ENCODE peak calls at places on chromosomes 5 and 9, in six cellular contexts. One of them, this sample, is unnamed. For H3K36me3, the result is how much of the 10 kb centered on the place peaks cover.

GRCh38 chr5:113523168-113523567 is 9.7 kb downstream of the YTHDC2 start:
- DNase-seq in pancreas: no peak
- DNase-seq in GM23338: no peak
- DNase-seq in BE2C: no peak
- DNase-seq in H1: no peak
- DNase-seq in upper lobe of right lung: no peak
- DNase-seq in this sample: no peak

GRCh38 chr9:92325991-92326500 is 293 bp downstream of the CENPP start:
- DNase-seq in upper lobe of right lung: no peak
- DNase-seq in pancreas: no peak
- DNase-seq in GM23338: no peak
- DNase-seq in BE2C: no peak
- DNase-seq in H1: no peak
- DNase-seq in this sample: no peak

GRCh38 chr5:79829260-79829659 is 139.6 kb downstream of the CMYA5 start:
- DNase-seq in GM23338: peak
- DNase-seq in BE2C: peak
- DNase-seq in upper lobe of right lung: no peak
- DNase-seq in pancreas: no peak
- DNase-seq in H1: peak
- DNase-seq in this sample: no peak

GRCh38 chr5:132481243-132482211 is 9.0 kb downstream of the IRF1 start:
- DNase-seq in GM23338: no peak
- DNase-seq in upper lobe of right lung: peak
- DNase-seq in H1: no peak
- DNase-seq in BE2C: no peak
- DNase-seq in pancreas: no peak
- DNase-seq in this sample: no peak

GRCh38 chr9:127457191-127457878 is 6.0 kb downstream of the LRSAM1 start:
- DNase-seq in GM23338: no peak
- DNase-seq in pancreas: no peak
- DNase-seq in upper lobe of right lung: no peak
- DNase-seq in BE2C: no peak
- DNase-seq in H1: no peak
- DNase-seq in this sample: no peak

GRCh38 chr9:4206718-4207117 is 93.2 kb downstream of the GLIS3 start:
- DNase-seq in H1: no peak
- DNase-seq in BE2C: no peak
- DNase-seq in upper lobe of right lung: no peak
- DNase-seq in GM23338: no peak
- DNase-seq in pancreas: no peak
- DNase-seq in this sample: no peak

GRCh38 chr5:111518747-111519146 is 6.4 kb upstream of the STARD4 start:
- DNase-seq in H1: no peak
- DNase-seq in upper lobe of right lung: no peak
- DNase-seq in pancreas: no peak
- DNase-seq in BE2C: no peak
- DNase-seq in GM23338: no peak
- DNase-seq in this sample: no peak

GRCh38 chr9:37663926-37664325 is 13.2 kb downstream of the FRMPD1 start:
- DNase-seq in BE2C: no peak
- DNase-seq in H1: no peak
- DNase-seq in GM23338: no peak
- DNase-seq in upper lobe of right lung: no peak
- DNase-seq in pancreas: no peak
- DNase-seq in this sample: no peak

GRCh38 chr5:142317673-142318261 is 7.1 kb downstream of the SPRY4 start:
- DNase-seq in H1: no peak
- DNase-seq in BE2C: no peak
- DNase-seq in upper lobe of right lung: no peak
- DNase-seq in pancreas: no peak
- DNase-seq in GM23338: no peak
- DNase-seq in this sample: no peak

GRCh38 chr5:127290019-127290945 is at the start of gene MEGF10:
- DNase-seq in upper lobe of right lung: peak
- DNase-seq in pancreas: peak
- DNase-seq in GM23338: peak
- DNase-seq in H1: no peak
- DNase-seq in BE2C: no peak
- DNase-seq in this sample: peak

GRCh38 chr5:154782326-154782725 is 27.1 kb downstream of the LARP1 start:
- DNase-seq in upper lobe of right lung: no peak
- DNase-seq in H1: no peak
- DNase-seq in BE2C: no peak
- DNase-seq in GM23338: peak
- DNase-seq in pancreas: no peak
- DNase-seq in this sample: no peak

GRCh38 chr5:137014731-137015130 is 484.4 kb downstream of the SPOCK1 start:
- DNase-seq in pancreas: no peak
- DNase-seq in BE2C: no peak
- DNase-seq in H1: no peak
- DNase-seq in GM23338: no peak
- DNase-seq in upper lobe of right lung: no peak
- DNase-seq in this sample: no peak

GRCh38 chr9:34185778-34186551 is 7.1 kb downstream of the UBAP1 start:
- DNase-seq in upper lobe of right lung: no peak
- DNase-seq in GM23338: no peak
- DNase-seq in H1: no peak
- DNase-seq in BE2C: no peak
- DNase-seq in pancreas: peak
- DNase-seq in this sample: peak

GRCh38 chr9:3569529-3569928 is 43.7 kb upstream of the RFX3 start:
- DNase-seq in H1: no peak
- DNase-seq in upper lobe of right lung: no peak
- DNase-seq in GM23338: no peak
- DNase-seq in pancreas: no peak
- DNase-seq in BE2C: no peak
- DNase-seq in this sample: no peak

GRCh38 chr9:81112638-81113037 is 576.7 kb downstream of the TLE1 start:
- DNase-seq in H1: no peak
- DNase-seq in upper lobe of right lung: no peak
- DNase-seq in BE2C: no peak
- DNase-seq in GM23338: peak
- DNase-seq in pancreas: no peak
- DNase-seq in this sample: no peak

GRCh38 chr5:147504001-147504400 is 5.9 kb downstream of the DPYSL3 start:
- DNase-seq in pancreas: no peak
- DNase-seq in upper lobe of right lung: no peak
- DNase-seq in H1: no peak
- DNase-seq in GM23338: no peak
- DNase-seq in BE2C: peak
- DNase-seq in this sample: peak

GRCh38 chr9:2109066-2109650 is 94.0 kb downstream of the SMARCA2 start:
- DNase-seq in upper lobe of right lung: no peak
- DNase-seq in GM23338: no peak
- DNase-seq in BE2C: no peak
- DNase-seq in pancreas: no peak
- DNase-seq in H1: no peak
- DNase-seq in this sample: no peak

GRCh38 chr5:82425591-82425990 is 147.4 kb upstream of the RPS23 start:
- DNase-seq in H1: no peak
- DNase-seq in upper lobe of right lung: no peak
- DNase-seq in pancreas: no peak
- DNase-seq in GM23338: no peak
- DNase-seq in BE2C: no peak
- DNase-seq in this sample: peak

GRCh38 chr5:78819166-78819565 is 165.9 kb downstream of the ARSB start:
- DNase-seq in pancreas: no peak
- DNase-seq in upper lobe of right lung: no peak
- DNase-seq in BE2C: no peak
- DNase-seq in GM23338: no peak
- DNase-seq in H1: no peak
- DNase-seq in this sample: no peak

GRCh38 chr9:136882109-136882946 is 4.0 kb upstream of the TRAF2 start:
- DNase-seq in GM23338: no peak
- DNase-seq in upper lobe of right lung: no peak
- DNase-seq in pancreas: peak
- DNase-seq in BE2C: no peak
- DNase-seq in H1: no peak
- DNase-seq in this sample: no peak

GRCh38 chr5:30804739-30805313 is 388.7 kb upstream of the CDH6 start:
- DNase-seq in H1: peak
- DNase-seq in pancreas: no peak
- DNase-seq in BE2C: peak
- DNase-seq in upper lobe of right lung: no peak
- DNase-seq in GM23338: peak
- DNase-seq in this sample: no peak

GRCh38 chr5:123819818-123820217 is 307.8 kb downstream of the CSNK1G3 start:
- DNase-seq in BE2C: no peak
- DNase-seq in H1: no peak
- DNase-seq in upper lobe of right lung: no peak
- DNase-seq in GM23338: no peak
- DNase-seq in pancreas: no peak
- DNase-seq in this sample: no peak

GRCh38 chr9:75186767-75187380 is 98.6 kb downstream of the OSTF1 start:
- DNase-seq in upper lobe of right lung: no peak
- DNase-seq in pancreas: no peak
- DNase-seq in BE2C: no peak
- DNase-seq in GM23338: peak
- DNase-seq in H1: no peak
- DNase-seq in this sample: no peak

GRCh38 chr9:120937596-120937995 is 11.0 kb upstream of the TRAF1 start:
- DNase-seq in H1: no peak
- DNase-seq in pancreas: no peak
- DNase-seq in GM23338: no peak
- DNase-seq in upper lobe of right lung: no peak
- DNase-seq in BE2C: no peak
- DNase-seq in this sample: no peak

GRCh38 chr9:130631331-130632080 is 32.9 kb upstream of the PRDM12 start:
- DNase-seq in H1: no peak
- DNase-seq in pancreas: no peak
- DNase-seq in GM23338: no peak
- DNase-seq in upper lobe of right lung: no peak
- DNase-seq in BE2C: no peak
- DNase-seq in this sample: no peak
- H3K36me3 ChIP-seq in H1: under half
- H3K36me3 ChIP-seq in pancreas: half or more
- H3K36me3 ChIP-seq in GM23338: under half
- H3K36me3 ChIP-seq in upper lobe of right lung: half or more
- H3K36me3 ChIP-seq in BE2C: half or more
- H3K36me3 ChIP-seq in this sample: under half

GRCh38 chr9:131490514-131490913 is 12.2 kb upstream of the POMT1 start:
- DNase-seq in BE2C: no peak
- DNase-seq in pancreas: no peak
- DNase-seq in GM23338: no peak
- DNase-seq in upper lobe of right lung: no peak
- DNase-seq in H1: no peak
- DNase-seq in this sample: no peak

GRCh38 chr9:131485728-131486381 is 16.9 kb upstream of the POMT1 start:
- DNase-seq in GM23338: no peak
- DNase-seq in pancreas: no peak
- DNase-seq in H1: no peak
- DNase-seq in BE2C: no peak
- DNase-seq in upper lobe of right lung: no peak
- DNase-seq in this sample: no peak

GRCh38 chr9:131487001-131487400 is 15.7 kb upstream of the POMT1 start:
- DNase-seq in BE2C: no peak
- DNase-seq in H1: no peak
- DNase-seq in pancreas: no peak
- DNase-seq in GM23338: no peak
- DNase-seq in upper lobe of right lung: no peak
- DNase-seq in this sample: no peak

GRCh38 chr9:131485206-131485605 is 17.5 kb upstream of the POMT1 start:
- DNase-seq in H1: no peak
- DNase-seq in pancreas: no peak
- DNase-seq in upper lobe of right lung: no peak
- DNase-seq in BE2C: no peak
- DNase-seq in GM23338: no peak
- DNase-seq in this sample: no peak

DNA sequence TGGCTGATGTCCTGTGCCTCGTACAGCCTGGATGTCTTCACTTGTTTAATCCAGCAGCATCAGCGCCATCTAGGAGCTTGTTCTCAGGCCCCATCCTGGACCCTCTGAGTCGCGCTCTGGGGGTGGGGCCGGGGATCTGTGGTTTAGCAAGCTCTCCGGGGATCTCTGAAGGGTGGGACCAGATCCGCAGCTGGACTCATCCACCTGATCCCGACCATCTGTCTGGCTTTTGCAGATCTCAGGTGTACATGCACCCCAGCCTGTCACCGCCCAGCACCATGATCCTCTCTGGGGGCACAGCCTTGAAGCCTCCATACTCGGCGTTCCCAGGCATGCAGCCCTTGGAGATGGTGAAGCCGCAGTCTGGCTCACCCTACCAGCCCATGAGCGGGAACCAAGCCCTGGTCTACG is 15.1 kb upstream of the POMT1 start:
- DNase-seq in BE2C: no peak
- DNase-seq in H1: no peak
- DNase-seq in GM23338: peak
- DNase-seq in upper lobe of right lung: no peak
- DNase-seq in pancreas: no peak
- DNase-seq in this sample: no peak
- H3K36me3 ChIP-seq in BE2C: half or more
- H3K36me3 ChIP-seq in H1: half or more
- H3K36me3 ChIP-seq in GM23338: half or more
- H3K36me3 ChIP-seq in upper lobe of right lung: half or more
- H3K36me3 ChIP-seq in pancreas: half or more
- H3K36me3 ChIP-seq in this sample: half or more

DNA sequence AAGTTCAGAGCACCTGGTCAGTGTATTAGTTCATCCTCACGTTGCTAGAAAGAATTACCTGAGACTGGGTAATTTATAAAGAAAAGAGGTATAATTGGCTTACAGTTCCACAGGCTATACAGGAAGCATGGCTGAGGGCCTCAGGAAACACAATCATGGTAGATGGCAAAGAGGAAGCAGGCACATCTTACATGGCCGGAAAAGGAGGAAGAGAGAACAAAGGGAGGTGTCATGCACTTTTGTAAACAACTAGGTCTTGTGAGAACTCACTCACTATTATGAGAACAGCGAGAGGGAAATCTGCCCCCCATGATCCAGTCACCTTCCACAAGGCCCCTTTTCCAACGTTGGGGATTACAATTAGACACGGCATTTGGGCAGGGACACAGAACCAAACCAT is 28.8 kb upstream of the CAVIN4 start:
- DNase-seq in BE2C: no peak
- DNase-seq in GM23338: no peak
- DNase-seq in pancreas: no peak
- DNase-seq in upper lobe of right lung: no peak
- DNase-seq in H1: no peak
- DNase-seq in this sample: no peak
- H3K36me3 ChIP-seq in BE2C: under half
- H3K36me3 ChIP-seq in GM23338: under half
- H3K36me3 ChIP-seq in pancreas: under half
- H3K36me3 ChIP-seq in upper lobe of right lung: under half
- H3K36me3 ChIP-seq in H1: under half
- H3K36me3 ChIP-seq in this sample: under half

GRCh38 chr5:116303810-116304209 is 219.0 kb downstream of the COMMD10 start:
- DNase-seq in GM23338: no peak
- DNase-seq in BE2C: no peak
- DNase-seq in H1: no peak
- DNase-seq in pancreas: no peak
- DNase-seq in upper lobe of right lung: no peak
- DNase-seq in this sample: no peak
- H3K36me3 ChIP-seq in GM23338: under half
- H3K36me3 ChIP-seq in BE2C: under half
- H3K36me3 ChIP-seq in H1: under half
- H3K36me3 ChIP-seq in pancreas: under half
- H3K36me3 ChIP-seq in upper lobe of right lung: under half
- H3K36me3 ChIP-seq in this sample: under half